ENCODE peak calls at places on chromosomes 2 and 18, in nine cellular contexts. B is CD8-positive, alpha-beta memory T cell; J is A673; W is fibroblast of pulmonary artery; M is skeletal muscle cell; O is right cardiac atrium; H is aorta; T is CD8-positive, alpha-beta T cell; E is SJSA1. Y is an unnamed sample.

GRCh38 chr2:12087671-12088380 is 341.4 kb downstream of the LPIN1 start:
- DNase-seq in B (no peak), J (peak), W (peak), M (no peak), O (no peak), H (no peak), T (no peak), E (no peak), Y (peak)

GRCh38 chr18:13703899-13704298 is 22.5 kb downstream of the FAM210A start:
- DNase-seq in B (no peak), J (no peak), W (peak), M (no peak), O (no peak), H (no peak), T (no peak), E (no peak), Y (no peak)

GRCh38 chr2:127665267-127665893 is 9.9 kb downstream of the LIMS2 start:
- DNase-seq in B (no peak), J (no peak), W (no peak), M (no peak), O (no peak), H (peak), T (peak), E (no peak), Y (no peak)

GRCh38 chr18:24413148-24413547 is 13.3 kb upstream of the IMPACT start:
- DNase-seq in B (no peak), J (no peak), W (no peak), M (no peak), O (no peak), H (no peak), T (no peak), E (no peak), Y (no peak)

GRCh38 chr2:239354791-239355136 is 46.1 kb downstream of the HDAC4 start:
- DNase-seq in B (no peak), J (no peak), W (no peak), M (no peak), O (no peak), H (no peak), T (no peak), E (no peak), Y (no peak)

GRCh38 chr18:78610179-78610578 is 369.4 kb upstream of the SALL3 start:
- DNase-seq in B (no peak), J (no peak), W (no peak), M (no peak), O (no peak), H (no peak), T (no peak), E (no peak), Y (no peak)

GRCh38 chr2:13650586-13651180 is 933.9 kb downstream of the TRIB2 start:
- DNase-seq in B (no peak), J (peak), W (no peak), M (no peak), O (no peak), H (no peak), T (no peak), E (no peak), Y (no peak)

GRCh38 chr2:236653863-236654262 is 84.2 kb downstream of the ACKR3 start:
- DNase-seq in B (no peak), J (no peak), W (no peak), M (no peak), O (no peak), H (no peak), T (no peak), E (peak), Y (no peak)

GRCh38 chr18:56386856-56387255 is 251.5 kb downstream of the TXNL1 start:
- DNase-seq in B (no peak), J (no peak), W (no peak), M (no peak), O (no peak), H (no peak), T (no peak), E (no peak), Y (no peak)

GRCh38 chr2:215431290-215431689 is 4.6 kb downstream of the FN1 start:
- DNase-seq in B (no peak), J (no peak), W (peak), M (no peak), O (no peak), H (no peak), T (no peak), E (no peak), Y (no peak)
- H3K4me3 ChIP-seq in B (no peak), J (peak), W (peak), M (peak), O (no peak), H (no peak), T (no peak), E (no peak), Y (peak)

DNA sequence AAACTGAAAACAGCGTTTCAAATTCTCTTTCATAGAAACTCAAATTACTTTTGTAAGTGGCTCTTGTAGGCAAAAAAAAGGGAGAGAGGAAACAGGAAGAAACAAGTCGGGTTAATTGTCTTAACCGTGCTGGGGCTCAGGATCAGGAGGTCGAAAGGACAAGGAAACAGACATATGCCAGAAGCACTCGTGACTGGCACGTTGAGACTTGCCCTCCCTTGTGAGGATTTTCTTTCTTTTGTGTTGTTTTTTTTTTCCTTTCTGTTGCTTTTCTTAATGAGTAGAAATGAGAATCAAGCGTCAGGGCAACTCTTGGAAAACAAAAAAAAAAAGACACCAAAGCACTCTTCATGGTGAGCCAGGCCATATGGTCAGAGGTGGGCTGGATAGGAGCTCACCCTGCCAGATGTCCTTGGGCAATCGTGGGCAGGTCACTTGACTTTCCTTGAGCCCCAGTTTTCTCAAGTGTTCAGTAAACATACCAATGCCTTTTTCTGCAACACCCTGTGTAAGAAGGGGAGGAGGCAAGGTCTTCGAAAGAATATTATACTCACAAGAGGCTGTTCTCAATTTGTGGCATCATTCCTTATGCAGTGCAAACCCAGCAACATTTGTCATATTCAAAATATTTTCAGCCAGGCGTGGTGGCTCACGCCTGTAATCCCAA is 23.0 kb upstream of the TMEM87B start:
- DNase-seq in B (no peak), J (peak), W (peak), M (no peak), O (no peak), H (no peak), T (no peak), E (no peak), Y (no peak)
- H3K4me3 ChIP-seq in B (no peak), J (no peak), W (no peak), M (no peak), O (no peak), H (no peak), T (no peak), E (no peak), Y (no peak)

GRCh38 chr2:19359021-19359357 is 566 bp upstream of the OSR1 start:
- DNase-seq in B (no peak), J (no peak), W (no peak), M (no peak), O (no peak), H (no peak), T (no peak), E (no peak), Y (no peak)
- H3K4me3 ChIP-seq in B (no peak), J (no peak), W (peak), M (peak), O (peak), H (peak), T (no peak), E (peak), Y (peak)

DNA sequence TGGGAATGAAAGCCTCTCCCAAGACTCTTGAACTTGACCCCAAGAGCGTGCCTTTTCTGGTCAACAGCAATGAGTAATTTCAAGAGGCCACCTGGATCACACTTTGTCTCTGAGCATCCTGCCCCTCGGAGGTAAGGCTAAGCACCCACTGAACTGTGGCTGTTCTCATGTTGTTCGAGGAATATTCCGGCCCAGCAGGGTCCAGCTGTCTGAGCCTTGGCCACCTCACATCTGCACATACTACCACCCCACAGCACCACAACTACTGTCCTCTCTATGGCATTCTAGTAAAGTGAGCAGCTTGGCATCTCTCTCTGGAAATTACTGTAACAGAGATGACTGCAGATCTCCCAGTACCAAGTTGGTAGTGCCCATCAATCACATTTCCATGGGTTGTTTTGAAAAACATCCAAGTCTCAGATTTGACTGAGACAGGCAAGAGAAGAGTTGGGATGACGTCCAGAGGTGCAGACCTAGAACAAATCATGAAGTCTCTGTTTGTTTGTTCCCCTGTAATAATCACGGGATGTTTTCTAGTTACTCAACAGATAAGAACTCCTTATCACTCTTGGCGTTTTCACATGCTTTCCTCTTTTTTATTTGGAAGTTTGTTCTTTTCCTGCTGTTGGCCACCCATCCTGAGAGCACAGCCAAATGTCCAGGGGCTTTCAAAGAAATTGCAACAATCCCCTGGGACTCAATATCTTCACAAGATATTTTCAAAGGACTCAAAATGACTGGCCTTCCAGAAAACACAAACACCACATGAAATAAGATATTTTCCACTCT is 336.0 kb upstream of the TNP1 start:
- DNase-seq in B (no peak), J (no peak), W (peak), M (no peak), O (no peak), H (no peak), T (no peak), E (no peak), Y (no peak)
- H3K4me3 ChIP-seq in B (no peak), J (no peak), W (no peak), M (no peak), O (no peak), H (no peak), T (no peak), E (no peak), Y (no peak)

DNA sequence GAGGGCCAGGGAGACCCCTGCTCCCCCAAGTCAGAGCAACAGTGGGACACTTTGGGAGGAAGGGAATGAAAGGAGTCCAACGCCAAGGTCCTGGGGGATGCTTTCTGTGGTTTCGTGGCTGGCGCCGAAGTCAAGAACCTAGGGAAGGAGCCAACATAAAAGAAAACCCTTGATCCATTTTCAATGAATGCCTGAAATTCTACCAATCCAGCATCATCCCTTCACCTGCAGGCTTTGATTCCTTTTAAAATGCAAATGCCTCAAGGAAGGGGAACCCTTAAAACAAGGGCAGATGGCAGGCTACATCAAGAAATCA is 123.4 kb upstream of the SLC1A4 start:
- DNase-seq in B (no peak), J (no peak), W (no peak), M (no peak), O (no peak), H (no peak), T (no peak), E (no peak), Y (no peak)
- H3K4me3 ChIP-seq in B (no peak), J (peak), W (peak), M (peak), O (peak), H (no peak), T (no peak), E (peak), Y (peak)

GRCh38 chr2:170819941-170820646 is 3.4 kb downstream of the GAD1 start:
- DNase-seq in B (no peak), J (no peak), W (no peak), M (no peak), O (no peak), H (no peak), T (no peak), E (no peak), Y (no peak)

GRCh38 chr2:170822292-170822884 is 5.7 kb downstream of the GAD1 start:
- DNase-seq in B (no peak), J (peak), W (no peak), M (no peak), O (no peak), H (no peak), T (no peak), E (no peak), Y (no peak)

GRCh38 chr2:170821631-170822291 is 5.1 kb downstream of the GAD1 start:
- DNase-seq in B (no peak), J (no peak), W (no peak), M (no peak), O (no peak), H (no peak), T (no peak), E (no peak), Y (no peak)

GRCh38 chr2:170822885-170823799 is 6.5 kb downstream of the GAD1 start:
- DNase-seq in B (no peak), J (no peak), W (no peak), M (no peak), O (no peak), H (peak), T (no peak), E (no peak), Y (no peak)

GRCh38 chr2:170820647-170821630 is 4.3 kb downstream of the GAD1 start:
- DNase-seq in B (no peak), J (peak), W (no peak), M (no peak), O (no peak), H (no peak), T (no peak), E (no peak), Y (no peak)
- H3K4me3 ChIP-seq in B (peak), J (peak), W (no peak), M (no peak), O (peak), H (no peak), T (peak), E (no peak), Y (no peak)

DNA sequence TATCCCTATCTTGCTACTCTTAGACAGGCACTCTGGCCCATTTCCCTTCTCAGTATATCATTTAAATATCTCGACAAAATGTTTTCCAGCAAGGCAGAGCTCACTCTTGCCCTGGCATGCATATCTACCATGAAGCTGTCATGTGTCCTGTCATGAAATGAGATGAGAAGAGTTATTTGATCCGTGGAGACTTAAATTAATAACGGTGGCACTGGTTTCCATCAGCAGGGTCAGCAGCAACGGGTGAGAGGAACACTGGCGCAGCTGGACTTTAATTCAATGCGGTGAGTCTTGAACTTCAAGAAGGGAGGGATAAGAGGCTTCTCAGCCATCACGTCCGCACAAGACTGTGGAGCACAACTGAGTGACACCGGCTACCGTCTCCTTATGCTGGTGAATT is 237.0 kb downstream of the EPHA4 start:
- DNase-seq in B (no peak), J (no peak), W (no peak), M (no peak), O (no peak), H (no peak), T (no peak), E (no peak), Y (no peak)
- H3K4me3 ChIP-seq in B (no peak), J (no peak), W (no peak), M (no peak), O (no peak), H (no peak), T (no peak), E (no peak), Y (no peak)

DNA sequence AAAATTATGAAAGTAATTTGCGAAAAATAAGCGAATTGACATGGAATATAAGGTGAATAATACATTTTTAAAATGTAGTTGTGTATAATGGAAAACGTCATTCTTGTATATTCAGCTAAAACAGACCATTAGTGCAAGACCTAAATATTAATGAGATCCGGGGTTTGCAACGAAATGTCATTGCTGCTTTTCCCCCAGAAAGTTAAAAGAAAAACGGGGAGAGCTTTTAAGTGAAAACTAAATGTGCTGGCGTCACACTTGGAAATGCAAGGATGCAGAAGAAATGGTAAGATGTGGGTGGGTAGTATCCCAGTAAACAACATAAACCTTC is 491 bp upstream of the SGO2 start:
- DNase-seq in B (no peak), J (no peak), W (no peak), M (no peak), O (no peak), H (no peak), T (no peak), E (no peak), Y (no peak)
- H3K4me3 ChIP-seq in B (peak), J (peak), W (peak), M (peak), O (peak), H (peak), T (peak), E (peak), Y (peak)

GRCh38 chr2:148746973-148747372 is 102.4 kb downstream of the EPC2 start:
- DNase-seq in B (no peak), J (no peak), W (no peak), M (no peak), O (no peak), H (no peak), T (no peak), E (no peak), Y (no peak)
- H3K4me3 ChIP-seq in B (no peak), J (no peak), W (no peak), M (no peak), O (no peak), H (no peak), T (no peak), E (no peak), Y (no peak)

GRCh38 chr2:30433902-30434301 is 13.1 kb upstream of the LCLAT1 start:
- DNase-seq in B (no peak), J (no peak), W (peak), M (no peak), O (no peak), H (no peak), T (no peak), E (peak), Y (no peak)
- H3K4me3 ChIP-seq in B (no peak), J (no peak), W (no peak), M (no peak), O (no peak), H (no peak), T (no peak), E (no peak), Y (no peak)